ENCODE peak calls at places on chromosomes 5 and 9, in five cellular contexts. One of them, this sample, is unnamed.

GRCh38 chr5:177515580-177515979 is 1.2 kb downstream of the DDX41 start:
- DNase-seq in stomach: no peak
- DNase-seq in breast epithelium: no peak
- DNase-seq in astrocyte of the spinal cord: no peak
- DNase-seq in type B pancreatic cell: no peak
- DNase-seq in this sample: no peak

GRCh38 chr5:8805653-8806052 is 740.2 kb downstream of the SEMA5A start:
- DNase-seq in stomach: no peak
- DNase-seq in breast epithelium: no peak
- DNase-seq in astrocyte of the spinal cord: no peak
- DNase-seq in type B pancreatic cell: no peak
- DNase-seq in this sample: no peak

GRCh38 chr5:149680810-149681221 is 49.3 kb upstream of the PPARGC1B start:
- DNase-seq in stomach: no peak
- DNase-seq in breast epithelium: no peak
- DNase-seq in astrocyte of the spinal cord: no peak
- DNase-seq in type B pancreatic cell: no peak
- DNase-seq in this sample: no peak

GRCh38 chr9:38681747-38682227 is 38.1 kb downstream of the FAM240B start:
- DNase-seq in stomach: no peak
- DNase-seq in breast epithelium: no peak
- DNase-seq in astrocyte of the spinal cord: peak
- DNase-seq in type B pancreatic cell: no peak
- DNase-seq in this sample: no peak

GRCh38 chr9:18692240-18692639 is 218.3 kb downstream of the ADAMTSL1 start:
- DNase-seq in stomach: no peak
- DNase-seq in breast epithelium: no peak
- DNase-seq in astrocyte of the spinal cord: no peak
- DNase-seq in type B pancreatic cell: no peak
- DNase-seq in this sample: no peak

GRCh38 chr9:110427497-110428104 is 89.9 kb upstream of the TXNDC8 start:
- DNase-seq in stomach: peak
- DNase-seq in breast epithelium: no peak
- DNase-seq in astrocyte of the spinal cord: peak
- DNase-seq in type B pancreatic cell: no peak
- DNase-seq in this sample: peak

GRCh38 chr5:2003206-2003605 is 120.5 kb upstream of the IRX4 start:
- DNase-seq in stomach: no peak
- DNase-seq in breast epithelium: no peak
- DNase-seq in astrocyte of the spinal cord: no peak
- DNase-seq in type B pancreatic cell: no peak
- DNase-seq in this sample: no peak

GRCh38 chr9:130932220-130933069 is 6.6 kb downstream of the FIBCD1 start:
- DNase-seq in stomach: no peak
- DNase-seq in breast epithelium: no peak
- DNase-seq in astrocyte of the spinal cord: no peak
- DNase-seq in type B pancreatic cell: no peak
- DNase-seq in this sample: no peak

GRCh38 chr9:123556464-123557435 is 200.8 kb downstream of the CRB2 start:
- DNase-seq in stomach: no peak
- DNase-seq in breast epithelium: no peak
- DNase-seq in astrocyte of the spinal cord: no peak
- DNase-seq in type B pancreatic cell: no peak
- DNase-seq in this sample: no peak

GRCh38 chr9:115694991-115695390 is 458.6 kb upstream of the PAPPA start:
- DNase-seq in stomach: no peak
- DNase-seq in breast epithelium: no peak
- DNase-seq in astrocyte of the spinal cord: no peak
- DNase-seq in type B pancreatic cell: no peak
- DNase-seq in this sample: no peak

GRCh38 chr5:122933926-122934325 is 88.5 kb downstream of the SNX24 start:
- DNase-seq in stomach: no peak
- DNase-seq in breast epithelium: no peak
- DNase-seq in astrocyte of the spinal cord: no peak
- DNase-seq in type B pancreatic cell: no peak
- DNase-seq in this sample: no peak

GRCh38 chr5:150339841-150340240 is 17.7 kb upstream of the TCOF1 start:
- DNase-seq in stomach: no peak
- DNase-seq in breast epithelium: no peak
- DNase-seq in astrocyte of the spinal cord: no peak
- DNase-seq in type B pancreatic cell: no peak
- DNase-seq in this sample: no peak

GRCh38 chr5:31280210-31280609 is 86.7 kb downstream of the CDH6 start:
- DNase-seq in stomach: no peak
- DNase-seq in breast epithelium: no peak
- DNase-seq in astrocyte of the spinal cord: peak
- DNase-seq in type B pancreatic cell: no peak
- DNase-seq in this sample: no peak

GRCh38 chr5:159337291-159337974 is 7.1 kb upstream of the IL12B start:
- DNase-seq in stomach: no peak
- DNase-seq in breast epithelium: no peak
- DNase-seq in astrocyte of the spinal cord: peak
- DNase-seq in type B pancreatic cell: no peak
- DNase-seq in this sample: no peak

GRCh38 chr5:132176543-132176945 is 51.1 kb downstream of the P4HA2 start:
- DNase-seq in stomach: no peak
- DNase-seq in breast epithelium: no peak
- DNase-seq in astrocyte of the spinal cord: no peak
- DNase-seq in type B pancreatic cell: no peak
- DNase-seq in this sample: no peak

GRCh38 chr5:132627470-132627869 is 30.5 kb upstream of the IL13 start:
- DNase-seq in stomach: no peak
- DNase-seq in breast epithelium: no peak
- DNase-seq in astrocyte of the spinal cord: no peak
- DNase-seq in type B pancreatic cell: no peak
- DNase-seq in this sample: no peak

GRCh38 chr9:100720922-100721321 is 143.0 kb downstream of the CAVIN4 start:
- DNase-seq in stomach: no peak
- DNase-seq in breast epithelium: no peak
- DNase-seq in astrocyte of the spinal cord: no peak
- DNase-seq in type B pancreatic cell: no peak
- DNase-seq in this sample: no peak

GRCh38 chr5:109962882-109963603 is 273.3 kb downstream of the MAN2A1 start:
- DNase-seq in stomach: no peak
- DNase-seq in breast epithelium: no peak
- DNase-seq in astrocyte of the spinal cord: no peak
- DNase-seq in type B pancreatic cell: no peak
- DNase-seq in this sample: no peak

GRCh38 chr5:139482050-139482889 is at the start of gene STING1:
- DNase-seq in stomach: peak
- DNase-seq in breast epithelium: peak
- DNase-seq in astrocyte of the spinal cord: peak
- DNase-seq in type B pancreatic cell: no peak
- DNase-seq in this sample: no peak

GRCh38 chr5:127011151-127011550 is 19.2 kb downstream of the MARCHF3 start:
- DNase-seq in stomach: no peak
- DNase-seq in breast epithelium: no peak
- DNase-seq in astrocyte of the spinal cord: peak
- DNase-seq in type B pancreatic cell: no peak
- DNase-seq in this sample: no peak

GRCh38 chr5:149141957-149142851 is 911 bp downstream of the ABLIM3 start:
- DNase-seq in stomach: no peak
- DNase-seq in breast epithelium: no peak
- DNase-seq in astrocyte of the spinal cord: no peak
- DNase-seq in type B pancreatic cell: no peak
- DNase-seq in this sample: no peak

GRCh38 chr9:120742951-120743416 is 28.7 kb upstream of the MEGF9 start:
- DNase-seq in stomach: no peak
- DNase-seq in breast epithelium: no peak
- DNase-seq in astrocyte of the spinal cord: no peak
- DNase-seq in type B pancreatic cell: no peak
- DNase-seq in this sample: peak

GRCh38 chr9:121718063-121718462 is 66.6 kb downstream of the DAB2IP start:
- DNase-seq in stomach: no peak
- DNase-seq in breast epithelium: no peak
- DNase-seq in astrocyte of the spinal cord: peak
- DNase-seq in type B pancreatic cell: no peak
- DNase-seq in this sample: no peak

GRCh38 chr9:134323741-134324358 is 2.4 kb upstream of the RXRA start:
- DNase-seq in stomach: peak
- DNase-seq in breast epithelium: no peak
- DNase-seq in astrocyte of the spinal cord: no peak
- DNase-seq in type B pancreatic cell: no peak
- DNase-seq in this sample: no peak

GRCh38 chr5:171693397-171693796 is 92.2 kb upstream of the SMIM23 start:
- DNase-seq in stomach: no peak
- DNase-seq in breast epithelium: no peak
- DNase-seq in astrocyte of the spinal cord: no peak
- DNase-seq in type B pancreatic cell: peak
- DNase-seq in this sample: no peak

GRCh38 chr5:96228449-96228848 is 204.6 kb downstream of the PCSK1 start:
- DNase-seq in stomach: no peak
- DNase-seq in breast epithelium: no peak
- DNase-seq in astrocyte of the spinal cord: peak
- DNase-seq in type B pancreatic cell: no peak
- DNase-seq in this sample: no peak

GRCh38 chr9:132404228-132404881 is 2.3 kb downstream of the TTF1 start:
- DNase-seq in stomach: no peak
- DNase-seq in breast epithelium: no peak
- DNase-seq in astrocyte of the spinal cord: no peak
- DNase-seq in type B pancreatic cell: no peak
- DNase-seq in this sample: no peak

GRCh38 chr5:25441810-25442209 is 797.0 kb upstream of the CDH10 start:
- DNase-seq in stomach: no peak
- DNase-seq in breast epithelium: no peak
- DNase-seq in astrocyte of the spinal cord: no peak
- DNase-seq in type B pancreatic cell: no peak
- DNase-seq in this sample: no peak

GRCh38 chr9:124309665-124310064 is 51.9 kb downstream of the NEK6 start:
- DNase-seq in stomach: no peak
- DNase-seq in breast epithelium: no peak
- DNase-seq in astrocyte of the spinal cord: peak
- DNase-seq in type B pancreatic cell: no peak
- DNase-seq in this sample: peak

GRCh38 chr5:160442824-160443431 is 21.3 kb downstream of the PTTG1 start:
- DNase-seq in stomach: peak
- DNase-seq in breast epithelium: no peak
- DNase-seq in astrocyte of the spinal cord: peak
- DNase-seq in type B pancreatic cell: no peak
- DNase-seq in this sample: no peak

GRCh38 chr5:73304381-73304780 is 131.4 kb downstream of the TMEM174 start:
- DNase-seq in stomach: no peak
- DNase-seq in breast epithelium: no peak
- DNase-seq in astrocyte of the spinal cord: no peak
- DNase-seq in type B pancreatic cell: no peak
- DNase-seq in this sample: no peak

GRCh38 chr9:128694344-128694743 is 5.3 kb downstream of the SET start:
- DNase-seq in stomach: no peak
- DNase-seq in breast epithelium: no peak
- DNase-seq in astrocyte of the spinal cord: no peak
- DNase-seq in type B pancreatic cell: no peak
- DNase-seq in this sample: no peak

GRCh38 chr9:137973829-137974416 is 96.3 kb downstream of the CACNA1B start:
- DNase-seq in stomach: peak
- DNase-seq in breast epithelium: no peak
- DNase-seq in astrocyte of the spinal cord: no peak
- DNase-seq in type B pancreatic cell: no peak
- DNase-seq in this sample: no peak

GRCh38 chr5:151682751-151683331 is 3.9 kb downstream of the SPARC start:
- DNase-seq in stomach: no peak
- DNase-seq in breast epithelium: no peak
- DNase-seq in astrocyte of the spinal cord: no peak
- DNase-seq in type B pancreatic cell: no peak
- DNase-seq in this sample: no peak
- TF ChIP-seq CTCF in stomach: no peak
- TF ChIP-seq CTCF in breast epithelium: no peak
- TF ChIP-seq CTCF in astrocyte of the spinal cord: no peak
- TF ChIP-seq CTCF in type B pancreatic cell: no peak
- TF ChIP-seq CTCF in this sample: no peak

GRCh38 chr5:55308254-55308836 is 556 bp downstream of the MTREX start:
- DNase-seq in stomach: no peak
- DNase-seq in breast epithelium: no peak
- DNase-seq in astrocyte of the spinal cord: peak
- DNase-seq in type B pancreatic cell: no peak
- DNase-seq in this sample: peak
- TF ChIP-seq CTCF in stomach: no peak
- TF ChIP-seq CTCF in breast epithelium: no peak
- TF ChIP-seq CTCF in astrocyte of the spinal cord: no peak
- TF ChIP-seq CTCF in type B pancreatic cell: no peak
- TF ChIP-seq CTCF in this sample: peak

GRCh38 chr5:66829826-66830225 is 233.6 kb downstream of the MAST4 start:
- DNase-seq in stomach: no peak
- DNase-seq in breast epithelium: no peak
- DNase-seq in astrocyte of the spinal cord: peak
- DNase-seq in type B pancreatic cell: no peak
- DNase-seq in this sample: no peak
- TF ChIP-seq CTCF in stomach: no peak
- TF ChIP-seq CTCF in breast epithelium: no peak
- TF ChIP-seq CTCF in astrocyte of the spinal cord: no peak
- TF ChIP-seq CTCF in type B pancreatic cell: no peak
- TF ChIP-seq CTCF in this sample: no peak

GRCh38 chr5:107605596-107606125 is 65.1 kb downstream of the EFNA5 start:
- DNase-seq in stomach: no peak
- DNase-seq in breast epithelium: no peak
- DNase-seq in astrocyte of the spinal cord: no peak
- DNase-seq in type B pancreatic cell: no peak
- DNase-seq in this sample: no peak

GRCh38 chr5:107610795-107611194 is 59.9 kb downstream of the EFNA5 start:
- DNase-seq in stomach: no peak
- DNase-seq in breast epithelium: no peak
- DNase-seq in astrocyte of the spinal cord: no peak
- DNase-seq in type B pancreatic cell: no peak
- DNase-seq in this sample: peak

GRCh38 chr5:107607196-107607595 is 63.5 kb downstream of the EFNA5 start:
- DNase-seq in stomach: no peak
- DNase-seq in breast epithelium: no peak
- DNase-seq in astrocyte of the spinal cord: no peak
- DNase-seq in type B pancreatic cell: no peak
- DNase-seq in this sample: no peak

GRCh38 chr5:107604990-107605389 is 65.7 kb downstream of the EFNA5 start:
- DNase-seq in stomach: no peak
- DNase-seq in breast epithelium: no peak
- DNase-seq in astrocyte of the spinal cord: no peak
- DNase-seq in type B pancreatic cell: no peak
- DNase-seq in this sample: no peak

DNA sequence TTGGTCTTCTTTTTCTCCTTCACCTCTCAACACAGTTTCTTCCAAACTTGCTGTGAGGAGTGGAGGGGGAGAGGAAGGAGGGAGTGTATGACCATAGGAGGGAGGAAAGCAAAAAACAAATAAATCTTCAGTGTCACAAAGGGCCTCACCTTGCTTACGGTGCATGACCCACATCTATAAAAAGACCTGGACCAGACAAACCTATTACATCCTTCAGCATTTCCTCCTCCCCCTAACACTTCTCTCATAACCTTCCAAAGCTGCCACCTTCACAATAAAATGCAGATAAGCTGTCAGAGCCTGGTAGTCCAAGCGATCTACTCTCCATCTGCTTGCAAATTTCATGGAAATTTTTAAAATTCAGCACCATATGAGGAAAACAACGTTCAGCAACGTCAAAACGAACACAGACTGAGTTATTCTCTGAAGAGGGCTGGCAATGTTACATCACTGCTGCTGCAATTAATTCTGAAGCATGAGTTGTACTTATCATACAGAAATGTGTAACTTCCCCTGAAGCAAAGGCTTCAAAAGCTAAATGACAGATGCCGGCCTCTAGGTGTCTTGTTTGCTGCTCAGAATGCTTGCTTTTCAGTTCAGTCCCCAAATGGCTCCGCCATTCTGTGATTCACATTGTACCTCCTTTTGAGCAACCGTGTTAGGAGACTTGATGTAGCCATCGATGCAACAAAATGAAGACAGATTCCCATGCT is 62.9 kb downstream of the EFNA5 start:
- DNase-seq in stomach: no peak
- DNase-seq in breast epithelium: no peak
- DNase-seq in astrocyte of the spinal cord: no peak
- DNase-seq in type B pancreatic cell: no peak
- DNase-seq in this sample: no peak
- TF ChIP-seq CTCF in stomach: no peak
- TF ChIP-seq CTCF in breast epithelium: no peak
- TF ChIP-seq CTCF in astrocyte of the spinal cord: no peak
- TF ChIP-seq CTCF in type B pancreatic cell: peak
- TF ChIP-seq CTCF in this sample: no peak

This sample was measured in A549.